ENCODE peak calls at places on chromosomes 4 and X, in seven cellular contexts. B is GM10248, Y is astrocyte of the spinal cord, J is B cell, D is adrenal gland, S is AG04449, L is upper lobe of right lung. Q is an unnamed sample.

GRCh38 chr4:176261481-176261880 is 7.5 kb downstream of the ASB5 start:
- DNase-seq in B (no peak), Y (no peak), J (no peak), D (no peak), S (no peak), L (no peak), Q (no peak)

GRCh38 chrX:124373348-124373747 is 27.0 kb downstream of the SH2D1A start:
- DNase-seq in B (no peak), Y (no peak), J (no peak), D (no peak), S (no peak), L (no peak), Q (no peak)

GRCh38 chr4:56130609-56131150 is 181.9 kb downstream of the CEP135 start:
- DNase-seq in B (no peak), Y (peak; percentile 45), J (no peak), D (no peak), S (no peak), L (no peak), Q (no peak)

GRCh38 chr4:156560701-156561100 is 410.9 kb downstream of the PDGFC start:
- DNase-seq in B (no peak), Y (peak; percentile 42), J (no peak), D (no peak), S (no peak), L (no peak), Q (no peak)

GRCh38 chrX:93591398-93591797 is 82.0 kb downstream of the NAP1L3 start:
- DNase-seq in B (no peak), Y (no peak), J (no peak), D (no peak), S (no peak), L (no peak), Q (no peak)

GRCh38 chr4:143558823-143559756 is 45.6 kb downstream of the SMARCA5 start:
- DNase-seq in B (peak; percentile 79), Y (peak; percentile 68), J (peak; percentile 78), D (peak; percentile 74), S (no peak), L (peak; percentile 85), Q (peak; percentile 38)

GRCh38 chr4:5616331-5616950 is 91.9 kb downstream of the EVC2 start:
- DNase-seq in B (no peak), Y (no peak), J (no peak), D (no peak), S (no peak), L (no peak), Q (no peak)

GRCh38 chr4:128385683-128386304 is 98.2 kb upstream of the PGRMC2 start:
- DNase-seq in B (no peak), Y (peak; percentile 89), J (no peak), D (no peak), S (no peak), L (no peak), Q (no peak)

GRCh38 chrX:102976793-102977495 is 39.9 kb downstream of the RAB40AL start:
- DNase-seq in B (no peak), Y (no peak), J (no peak), D (no peak), S (peak; percentile 74), L (no peak), Q (no peak)

GRCh38 chr4:989722-990471 is 3.1 kb downstream of the IDUA start:
- DNase-seq in B (no peak), Y (no peak), J (no peak), D (no peak), S (no peak), L (no peak), Q (no peak)

GRCh38 chr4:145912391-145912790 is 26.2 kb downstream of the ZNF827 start:
- DNase-seq in B (no peak), Y (no peak), J (no peak), D (no peak), S (no peak), L (no peak), Q (no peak)

GRCh38 chr4:178105223-178105622 is 663.0 kb upstream of the AGA start:
- DNase-seq in B (no peak), Y (no peak), J (no peak), D (no peak), S (no peak), L (no peak), Q (no peak)

GRCh38 chr4:51843309-51844156 is 580 bp downstream of the DCUN1D4 start:
- DNase-seq in B (peak; percentile 75), Y (peak; percentile 63), J (peak; percentile 61), D (peak; percentile 84), S (no peak), L (peak; percentile 88), Q (no peak)

GRCh38 chr4:31328921-31329320 is 608.8 kb downstream of the PCDH7 start:
- DNase-seq in B (no peak), Y (no peak), J (no peak), D (no peak), S (no peak), L (no peak), Q (no peak)

GRCh38 chr4:2832309-2832980 is 11.2 kb upstream of the ADD1 start:
- DNase-seq in B (peak; percentile 85), Y (no peak), J (peak; percentile 87), D (no peak), S (no peak), L (no peak), Q (peak; percentile 60)

GRCh38 chrX:101462892-101463291 is 22.4 kb upstream of the ARMCX4 start:
- DNase-seq in B (peak; percentile 28), Y (peak; percentile 22), J (no peak), D (peak; percentile 38), S (no peak), L (no peak), Q (peak; percentile 8)

GRCh38 chr4:88511236-88511635 is 12.3 kb downstream of the PYURF start:
- DNase-seq in B (no peak), Y (no peak), J (no peak), D (no peak), S (no peak), L (no peak), Q (no peak)

GRCh38 chr4:143559757-143560147 is 46.2 kb downstream of the SMARCA5 start:
- DNase-seq in B (peak; percentile 20), Y (no peak), J (peak; percentile 34), D (no peak), S (no peak), L (no peak), Q (no peak)

GRCh38 chr4:143021384-143021783 is 163.3 kb upstream of the USP38 start:
- DNase-seq in B (peak; percentile 44), Y (no peak), J (no peak), D (no peak), S (no peak), L (no peak), Q (no peak)

GRCh38 chr4:182141046-182141445 is 102.2 kb upstream of the TENM3 start:
- DNase-seq in B (no peak), Y (peak; percentile 32), J (no peak), D (no peak), S (no peak), L (no peak), Q (no peak)
- TF ChIP-seq CTCF in B (no peak), Y (no peak), J (no peak), D (no peak), S (no peak), L (no peak), Q (no peak)

DNA sequence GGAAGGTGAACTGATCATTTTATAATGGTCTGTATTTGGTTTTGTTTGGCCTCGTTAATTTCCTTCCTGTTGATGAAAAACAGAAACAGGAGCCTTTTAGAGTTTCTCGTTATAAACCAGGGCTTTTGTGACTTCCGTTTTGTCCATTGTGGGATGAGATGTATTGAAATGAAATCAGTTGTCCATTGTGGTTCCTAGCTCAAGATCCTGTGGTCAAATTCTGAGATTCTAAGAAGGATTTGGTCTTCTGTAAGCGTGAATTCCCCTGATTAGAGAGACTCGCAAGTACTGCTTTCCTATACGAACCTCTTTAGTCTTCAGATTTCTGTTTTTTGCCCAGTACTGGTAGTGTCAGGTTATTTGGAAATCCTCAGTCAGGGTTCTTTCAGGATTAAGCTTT is 101.7 kb downstream of the RAPGEF2 start:
- DNase-seq in B (no peak), Y (no peak), J (no peak), D (no peak), S (no peak), L (no peak), Q (no peak)
- TF ChIP-seq CTCF in B (no peak), Y (no peak), J (no peak), D (no peak), S (no peak), L (no peak), Q (no peak)

DNA sequence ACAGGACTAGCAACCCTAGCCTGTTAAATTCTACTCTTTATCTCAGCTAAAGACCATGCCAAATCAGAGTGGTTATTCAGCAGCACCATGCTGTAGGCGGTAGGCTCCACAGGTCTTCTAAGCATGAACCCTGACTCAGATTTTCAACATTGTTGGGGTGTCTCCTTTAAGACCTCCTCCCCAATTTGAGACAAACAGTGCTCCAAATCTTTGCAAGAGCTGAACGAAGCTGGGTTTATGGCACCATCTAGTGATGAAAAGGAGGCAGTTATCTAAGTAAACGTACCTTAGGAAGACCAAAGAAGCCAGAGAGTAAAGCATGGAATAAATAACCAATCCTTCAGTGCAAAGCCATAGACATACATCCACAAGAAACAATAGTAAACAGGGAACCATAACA is 334.5 kb upstream of the SLC7A11 start:
- DNase-seq in B (no peak), Y (peak; percentile 51), J (no peak), D (no peak), S (no peak), L (no peak), Q (peak; percentile 24)
- TF ChIP-seq CTCF in B (no peak), Y (peak; percentile 52), J (no peak), D (no peak), S (peak; percentile 36), L (no peak), Q (peak; percentile 67)

GRCh38 chrX:136953867-136954787 is 73.6 kb upstream of the RBMX start:
- DNase-seq in B (peak; percentile 57), Y (peak; percentile 76), J (peak; percentile 58), D (peak; percentile 80), S (peak; percentile 23), L (peak; percentile 63), Q (peak; percentile 68)
- TF ChIP-seq CTCF in B (peak; percentile 54), Y (peak; percentile 68), J (peak; percentile 58), D (peak; percentile 42), S (peak; percentile 68), L (peak; percentile 52), Q (peak; percentile 69)

GRCh38 chr4:53349201-53349600 is 16.7 kb downstream of the SCFD2 start:
- DNase-seq in B (no peak), Y (no peak), J (no peak), D (no peak), S (no peak), L (no peak), Q (no peak)

GRCh38 chr4:53346920-53347852 is 18.7 kb downstream of the SCFD2 start:
- DNase-seq in B (no peak), Y (peak; percentile 32), J (no peak), D (no peak), S (peak; percentile 49), L (no peak), Q (no peak)
- TF ChIP-seq CTCF in B (no peak), Y (no peak), J (no peak), D (no peak), S (no peak), L (no peak), Q (no peak)

GRCh38 chrX:105189093-105189492 is 31.4 kb downstream of the TEX13A start:
- DNase-seq in B (no peak), Y (no peak), J (no peak), D (no peak), S (no peak), L (no peak), Q (no peak)

GRCh38 chrX:105190252-105190853 is 30.1 kb downstream of the TEX13A start:
- DNase-seq in B (peak; percentile 16), Y (peak; percentile 40), J (peak; percentile 22), D (peak; percentile 16), S (no peak), L (no peak), Q (peak; percentile 9)

GRCh38 chrX:105191878-105192277 is 28.6 kb downstream of the TEX13A start:
- DNase-seq in B (peak; percentile 8), Y (peak; percentile 5), J (no peak), D (peak; percentile 1), S (no peak), L (no peak), Q (peak; percentile 3)
- TF ChIP-seq CTCF in B (no peak), Y (peak; percentile 67), J (no peak), D (no peak), S (peak; percentile 53), L (no peak), Q (peak; percentile 48)

Q was measured in OCI-LY7.